ENCODE peak calls at places on chromosomes 6 and 20, in six cellular contexts. L is prostate gland, Z is tibial artery, U is lung, T is ascending aorta, Y is trophoblast cell. A is an unnamed sample.

GRCh38 chr6:23980965-23981364 is 145.1 kb upstream of the NRSN1 start:
- DNase-seq in L (no peak), Z (no peak), U (no peak), T (no peak), Y (no peak), A (no peak)

GRCh38 chr20:50366270-50367103 is 143.7 kb upstream of the PTPN1 start:
- DNase-seq in L (peak), Z (peak), U (peak), T (no peak), Y (no peak), A (no peak)

GRCh38 chr20:48951041-48951440 is 29.5 kb downstream of the ARFGEF2 start:
- DNase-seq in L (no peak), Z (no peak), U (no peak), T (no peak), Y (no peak), A (no peak)

GRCh38 chr6:130421567-130421966 is 55.8 kb downstream of the TMEM200A start:
- DNase-seq in L (no peak), Z (no peak), U (no peak), T (no peak), Y (no peak), A (no peak)

GRCh38 chr6:37946021-37946420 is 126.5 kb downstream of the ZFAND3 start:
- DNase-seq in L (no peak), Z (no peak), U (no peak), T (no peak), Y (no peak), A (no peak)

GRCh38 chr20:48661575-48662473 is 166.0 kb downstream of the PREX1 start:
- DNase-seq in L (no peak), Z (no peak), U (no peak), T (no peak), Y (peak), A (no peak)

GRCh38 chr20:25496968-25497401 is 88.3 kb downstream of the NINL start:
- DNase-seq in L (peak), Z (no peak), U (no peak), T (no peak), Y (no peak), A (no peak)

GRCh38 chr6:106084106-106084963 is 1.8 kb upstream of the PRDM1 start:
- DNase-seq in L (no peak), Z (no peak), U (no peak), T (no peak), Y (no peak), A (no peak)

GRCh38 chr20:48912065-48912464 is 9.4 kb upstream of the ARFGEF2 start:
- DNase-seq in L (no peak), Z (no peak), U (no peak), T (no peak), Y (no peak), A (no peak)

GRCh38 chr6:45640081-45640491 is 262.4 kb upstream of the SUPT3H start:
- DNase-seq in L (no peak), Z (no peak), U (no peak), T (no peak), Y (peak), A (no peak)

GRCh38 chr6:125191916-125192609 is 38.5 kb downstream of the TPD52L1 start:
- DNase-seq in L (peak), Z (peak), U (peak), T (peak), Y (peak), A (no peak)

GRCh38 chr6:5501837-5502236 is 240.5 kb downstream of the FARS2 start:
- DNase-seq in L (no peak), Z (no peak), U (no peak), T (no peak), Y (no peak), A (no peak)

GRCh38 chr6:6713660-6714446 is 125.3 kb downstream of the LY86 start:
- DNase-seq in L (no peak), Z (no peak), U (no peak), T (no peak), Y (no peak), A (no peak)

GRCh38 chr6:158897236-158897635 is 78.1 kb upstream of the EZR start:
- DNase-seq in L (peak), Z (no peak), U (no peak), T (no peak), Y (no peak), A (no peak)

GRCh38 chr6:158895661-158896060 is 76.5 kb upstream of the EZR start:
- DNase-seq in L (no peak), Z (no peak), U (no peak), T (no peak), Y (no peak), A (no peak)

GRCh38 chr6:158892266-158892665 is 73.1 kb upstream of the EZR start:
- DNase-seq in L (no peak), Z (no peak), U (no peak), T (no peak), Y (no peak), A (no peak)

DNA sequence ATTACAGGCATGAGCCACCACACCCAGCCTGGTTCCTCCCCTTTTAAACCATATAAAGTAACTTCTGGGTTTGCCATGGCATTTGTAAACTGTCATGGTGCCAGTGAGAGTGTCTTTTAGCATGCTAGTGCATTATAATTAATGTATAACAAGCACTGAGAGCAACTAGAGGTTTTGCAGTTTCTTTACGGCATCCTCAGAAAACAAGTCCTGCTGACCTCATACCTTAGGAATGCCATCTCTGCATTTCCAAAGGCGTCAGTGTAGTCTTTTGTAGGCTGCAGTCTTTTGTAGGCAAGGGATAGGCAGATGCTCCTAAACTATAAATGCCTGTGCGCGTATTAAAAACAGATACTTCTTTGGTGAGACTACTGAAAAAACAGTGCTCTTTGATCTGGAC is 75.0 kb upstream of the EZR start:
- DNase-seq in L (no peak), Z (no peak), U (no peak), T (no peak), Y (peak), A (no peak)
- H3K27ac ChIP-seq in L (no peak), Z (no peak), U (no peak), T (no peak), Y (peak), A (no peak)

GRCh38 chr6:30724906-30725667 is 4.9 kb downstream of the TUBB start:
- DNase-seq in L (no peak), Z (no peak), U (no peak), T (no peak), Y (no peak), A (no peak)

GRCh38 chr6:30730611-30731435 is 10.7 kb downstream of the TUBB start:
- DNase-seq in L (peak), Z (peak), U (peak), T (no peak), Y (peak), A (peak)

GRCh38 chr6:30727920-30728605 is 7.9 kb downstream of the TUBB start:
- DNase-seq in L (no peak), Z (no peak), U (no peak), T (no peak), Y (no peak), A (no peak)

GRCh38 chr6:30725713-30726505 is 5.8 kb downstream of the TUBB start:
- DNase-seq in L (no peak), Z (no peak), U (no peak), T (no peak), Y (no peak), A (no peak)

DNA sequence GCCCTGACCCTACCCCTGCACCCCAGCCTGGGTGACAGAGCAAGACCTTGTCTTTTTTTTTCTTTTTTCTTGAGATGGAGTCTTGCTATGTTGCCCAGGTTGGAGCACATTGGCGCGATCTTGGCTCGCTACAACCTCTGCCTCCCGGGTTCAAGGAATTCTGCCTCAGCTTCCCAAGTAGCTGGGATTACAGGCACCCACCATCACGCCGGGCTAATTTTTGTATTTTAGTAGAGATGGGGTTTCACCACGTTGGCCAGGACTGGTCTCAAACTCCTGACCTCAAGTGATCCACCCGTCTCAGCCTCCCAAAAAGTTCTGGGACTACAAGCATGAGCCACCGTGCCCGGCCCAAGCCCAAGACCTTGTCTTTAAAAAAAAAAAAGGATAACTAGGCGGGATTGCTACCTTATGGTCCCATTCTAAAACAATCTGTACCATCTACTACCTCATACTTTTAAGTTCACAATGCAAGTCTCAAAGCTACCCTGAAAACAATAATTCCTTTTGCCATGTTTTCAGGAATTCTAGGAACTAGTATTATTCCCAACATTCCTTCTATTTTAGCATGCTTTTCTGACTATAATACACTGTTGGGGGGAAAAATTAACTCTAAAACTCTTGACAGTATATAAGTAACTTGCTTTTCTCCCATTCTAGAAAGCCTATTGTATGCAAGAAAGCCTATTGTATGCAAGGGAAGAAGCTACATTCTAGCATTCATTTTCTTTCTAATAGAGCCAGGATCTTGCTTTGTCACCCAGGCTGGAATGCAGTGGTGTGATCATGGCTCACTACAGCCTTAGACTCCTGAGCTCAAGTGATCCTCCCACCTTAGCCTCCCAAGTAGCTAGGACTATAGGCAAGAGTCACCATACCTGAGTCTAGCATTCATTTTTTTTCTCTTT is 6.6 kb downstream of the TUBB start:
- DNase-seq in L (no peak), Z (no peak), U (no peak), T (no peak), Y (no peak), A (no peak)
- H3K27ac ChIP-seq in L (no peak), Z (peak), U (no peak), T (peak), Y (no peak), A (no peak)

DNA sequence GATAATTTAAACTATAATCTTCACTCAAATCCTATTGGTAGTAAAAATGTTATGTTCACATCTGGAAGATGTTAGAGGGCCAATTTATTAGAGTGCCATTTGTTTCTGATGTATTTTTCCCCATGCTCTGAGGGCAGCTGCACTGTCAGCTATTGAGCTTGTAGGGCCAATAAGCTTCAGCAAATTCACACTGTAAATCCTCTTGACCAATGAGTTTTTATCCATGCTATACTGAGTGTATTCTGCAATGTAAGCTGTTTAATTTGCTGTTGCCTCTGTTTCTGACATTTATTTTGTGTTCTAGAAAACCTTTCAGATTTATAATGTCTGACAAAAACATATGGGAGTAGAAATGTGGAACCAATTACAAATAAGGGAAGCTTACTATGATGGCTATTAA is 62.6 kb downstream of the OGFRL1 start:
- DNase-seq in L (no peak), Z (no peak), U (no peak), T (no peak), Y (no peak), A (no peak)
- H3K27ac ChIP-seq in L (no peak), Z (peak), U (peak), T (peak), Y (no peak), A (peak)

DNA sequence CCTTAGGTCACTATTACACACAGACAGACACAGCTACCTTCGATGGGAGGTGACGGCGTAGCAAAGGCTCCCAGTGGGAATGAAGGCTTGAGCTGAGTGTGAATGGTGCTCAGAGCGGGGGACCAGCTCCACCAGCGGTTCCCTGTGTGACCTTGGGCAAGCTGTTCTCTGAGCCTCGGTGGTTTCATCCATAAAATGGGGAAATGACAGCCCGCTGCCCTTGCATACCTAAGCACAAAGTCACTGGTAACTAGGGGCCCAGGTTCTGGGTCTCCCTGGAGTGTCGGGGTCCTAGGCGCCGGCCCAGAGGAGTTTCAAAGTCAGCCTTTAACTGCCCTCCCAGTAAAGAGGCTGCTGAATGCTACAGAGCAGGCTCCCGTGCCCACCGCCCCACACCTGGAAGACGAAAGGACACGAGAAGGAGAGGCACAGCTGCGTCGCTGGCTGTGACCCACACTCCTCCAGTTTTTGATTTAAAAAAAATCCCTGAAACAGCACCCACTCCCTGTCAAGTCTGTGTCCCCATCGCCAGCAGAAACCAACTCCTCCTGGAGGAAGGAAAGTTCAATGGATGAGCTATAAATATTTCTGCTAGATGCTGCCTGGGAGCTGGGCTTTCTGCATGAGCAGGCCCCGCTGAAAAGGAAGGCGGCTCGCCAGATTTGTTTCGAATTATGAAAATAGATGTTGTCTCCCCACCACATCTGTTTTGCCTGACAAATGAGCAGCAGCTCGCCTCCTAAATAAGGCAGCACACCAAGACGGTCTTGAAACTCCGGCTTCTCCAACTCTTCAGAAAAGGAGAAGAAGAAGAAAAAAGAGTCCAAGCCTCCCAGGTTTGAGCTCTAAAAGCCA is 27.4 kb downstream of the PMEPA1 start:
- DNase-seq in L (no peak), Z (no peak), U (no peak), T (no peak), Y (no peak), A (no peak)
- H3K27ac ChIP-seq in L (peak), Z (peak), U (no peak), T (peak), Y (no peak), A (peak)

GRCh38 chr6:17871169-17871479 is 116.3 kb downstream of the KIF13A start:
- DNase-seq in L (no peak), Z (no peak), U (no peak), T (no peak), Y (no peak), A (no peak)
- H3K27ac ChIP-seq in L (no peak), Z (no peak), U (no peak), T (peak), Y (no peak), A (no peak)

DNA sequence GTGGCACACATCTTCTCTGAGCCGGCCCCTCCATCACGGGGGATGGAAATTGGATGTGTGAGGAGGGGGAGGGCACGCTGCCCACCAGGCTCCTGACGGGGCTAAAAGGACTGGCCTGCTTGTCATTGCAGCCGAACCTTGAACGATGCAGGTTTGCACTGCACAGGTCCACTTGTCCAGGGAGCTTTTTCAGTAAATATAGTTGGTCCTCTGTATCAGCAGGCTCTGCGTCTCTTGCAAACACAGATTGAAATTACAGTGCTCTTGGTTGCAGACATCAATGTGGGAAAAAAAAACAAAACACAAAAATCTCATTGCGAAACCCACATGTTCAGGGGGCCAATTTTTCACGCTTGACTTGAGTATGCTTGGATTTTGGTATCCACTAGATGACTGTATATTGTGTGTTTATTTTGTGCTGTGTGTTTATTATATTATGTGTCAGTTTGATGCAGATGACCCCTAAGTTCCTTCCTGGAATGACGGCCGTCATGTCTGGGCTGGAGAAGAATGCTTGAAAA is 29.2 kb downstream of the ERMARD start:
- DNase-seq in L (no peak), Z (no peak), U (no peak), T (no peak), Y (no peak), A (no peak)
- H3K27ac ChIP-seq in L (no peak), Z (no peak), U (no peak), T (no peak), Y (no peak), A (no peak)

GRCh38 chr6:142386657-142387056 is 84.8 kb downstream of the ADGRG6 start:
- DNase-seq in L (no peak), Z (no peak), U (no peak), T (no peak), Y (no peak), A (no peak)

GRCh38 chr6:142385352-142385751 is 83.5 kb downstream of the ADGRG6 start:
- DNase-seq in L (no peak), Z (no peak), U (no peak), T (no peak), Y (no peak), A (no peak)

GRCh38 chr6:142387997-142388815 is 86.4 kb downstream of the ADGRG6 start:
- DNase-seq in L (no peak), Z (no peak), U (no peak), T (no peak), Y (no peak), A (no peak)

GRCh38 chr6:142381845-142382378 is 80.1 kb downstream of the ADGRG6 start:
- DNase-seq in L (no peak), Z (no peak), U (no peak), T (no peak), Y (no peak), A (no peak)

GRCh38 chr6:142384455-142385332 is 82.9 kb downstream of the ADGRG6 start:
- DNase-seq in L (no peak), Z (no peak), U (no peak), T (no peak), Y (no peak), A (no peak)
- H3K27ac ChIP-seq in L (no peak), Z (no peak), U (no peak), T (no peak), Y (no peak), A (no peak)

GRCh38 chr6:13722880-13723279 is 11.2 kb upstream of the RANBP9 start:
- DNase-seq in L (no peak), Z (no peak), U (no peak), T (no peak), Y (no peak), A (no peak)

GRCh38 chr6:13729891-13730290 is 18.3 kb upstream of the RANBP9 start:
- DNase-seq in L (no peak), Z (no peak), U (no peak), T (no peak), Y (no peak), A (no peak)

GRCh38 chr6:13725052-13725451 is 13.4 kb upstream of the RANBP9 start:
- DNase-seq in L (peak), Z (no peak), U (no peak), T (no peak), Y (no peak), A (no peak)

GRCh38 chr6:13724174-13724573 is 12.5 kb upstream of the RANBP9 start:
- DNase-seq in L (no peak), Z (no peak), U (no peak), T (no peak), Y (no peak), A (no peak)

GRCh38 chr6:13725570-13725969 is 13.9 kb upstream of the RANBP9 start:
- DNase-seq in L (peak), Z (no peak), U (peak), T (no peak), Y (peak), A (no peak)
- H3K27ac ChIP-seq in L (peak), Z (no peak), U (no peak), T (no peak), Y (no peak), A (no peak)

A was measured in caudate nucleus.